ENCODE peak calls at places on chromosomes 5 and 9, in four cellular contexts. Y is omental fat pad, J is PC-9, P is pancreas. C is an unnamed sample.

GRCh38 chr9:95822583-95823431 is 52.7 kb upstream of the ERCC6L2 start:
- DNase-seq in Y (no peak), J (peak), P (no peak), C (no peak)

GRCh38 chr9:14075218-14075617 is 238.7 kb downstream of the NFIB start:
- DNase-seq in Y (no peak), J (no peak), P (no peak), C (no peak)

GRCh38 chr5:73883646-73884045 is 257.6 kb downstream of the ARHGEF28 start:
- DNase-seq in Y (no peak), J (no peak), P (no peak), C (no peak)

GRCh38 chr5:32506251-32506661 is 61.7 kb upstream of the ZFR start:
- DNase-seq in Y (no peak), J (no peak), P (no peak), C (no peak)

GRCh38 chr9:4491621-4491975 is 1.3 kb downstream of the SLC1A1 start:
- DNase-seq in Y (no peak), J (peak), P (no peak), C (no peak)

GRCh38 chr9:122444366-122444765 is 33.4 kb downstream of the OR1J1 start:
- DNase-seq in Y (no peak), J (no peak), P (no peak), C (no peak)

GRCh38 chr9:134321571-134321930 is 4.7 kb upstream of the RXRA start:
- DNase-seq in Y (no peak), J (no peak), P (no peak), C (no peak)

GRCh38 chr5:133460172-133460758 is 152.1 kb downstream of the FSTL4 start:
- DNase-seq in Y (no peak), J (peak), P (no peak), C (no peak)

GRCh38 chr5:137488516-137488915 is 10.6 kb downstream of the SPOCK1 start:
- DNase-seq in Y (no peak), J (no peak), P (no peak), C (no peak)
- TF ChIP-seq CTCF in Y (no peak), J (no peak), P (no peak), C (no peak)

GRCh38 chr5:141638771-141639170 is 2.0 kb downstream of the RELL2 start:
- DNase-seq in Y (no peak), J (no peak), P (no peak), C (no peak)

GRCh38 chr5:141639357-141640050 is 2.7 kb downstream of the RELL2 start:
- DNase-seq in Y (no peak), J (no peak), P (no peak), C (no peak)

GRCh38 chr5:141636413-141637265 is at the start of the genes HDAC3 and RELL2:
- DNase-seq in Y (peak), J (peak), P (peak), C (peak)

GRCh38 chr5:141637266-141637692 is 482 bp downstream of the RELL2 start:
- DNase-seq in Y (no peak), J (no peak), P (no peak), C (no peak)

GRCh38 chr5:141637693-141638419 is 1.1 kb downstream of the RELL2 start:
- DNase-seq in Y (no peak), J (peak), P (peak), C (peak)
- TF ChIP-seq CTCF in Y (no peak), J (no peak), P (no peak), C (peak)

DNA sequence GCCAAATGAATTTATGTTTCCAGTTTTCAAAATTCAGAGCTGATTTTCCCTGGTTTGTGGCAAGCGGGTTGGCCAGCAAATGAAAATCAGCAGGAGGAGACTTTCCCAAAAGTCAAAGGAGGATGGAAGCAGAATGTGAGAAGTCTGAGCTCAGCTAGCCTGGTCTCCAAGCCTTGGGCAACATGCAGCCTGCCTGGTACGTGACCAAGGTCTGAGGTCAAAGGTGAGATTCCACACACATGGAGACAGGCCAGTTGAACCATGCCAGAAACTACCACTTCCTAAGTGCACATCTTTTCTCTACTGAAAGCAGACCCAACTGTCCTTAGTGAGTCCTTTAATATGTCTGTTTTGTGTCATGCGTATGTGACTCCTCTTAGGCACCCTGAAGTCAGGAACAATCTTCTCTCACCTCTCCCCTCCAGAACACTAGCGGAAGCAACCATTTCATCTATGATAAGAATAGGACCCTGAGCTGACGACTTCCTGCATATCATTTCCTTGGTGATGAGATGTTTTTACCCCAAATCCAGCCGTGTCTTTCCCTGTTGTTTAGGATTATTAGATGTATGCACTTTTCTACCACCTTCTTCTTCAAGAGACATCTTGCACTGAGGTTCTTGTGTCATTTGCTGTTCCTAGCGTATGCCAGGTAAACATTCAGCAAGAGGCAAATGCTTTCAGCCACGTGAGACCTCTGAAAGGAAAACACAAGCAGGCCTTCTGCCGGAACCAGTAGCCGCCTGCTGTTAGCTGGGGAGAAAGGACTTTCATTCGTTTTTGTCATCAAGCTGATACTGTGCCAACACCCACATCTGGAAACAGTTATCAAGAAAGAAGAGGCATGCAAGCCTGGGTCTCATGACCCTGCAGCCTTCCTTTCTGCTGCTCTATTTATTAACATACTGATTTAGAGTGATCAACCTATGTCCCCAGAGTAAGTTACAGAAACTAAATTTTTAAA is 9.7 kb upstream of the TGFBI start:
- DNase-seq in Y (no peak), J (no peak), P (no peak), C (peak)
- TF ChIP-seq CTCF in Y (no peak), J (no peak), P (no peak), C (no peak)

DNA sequence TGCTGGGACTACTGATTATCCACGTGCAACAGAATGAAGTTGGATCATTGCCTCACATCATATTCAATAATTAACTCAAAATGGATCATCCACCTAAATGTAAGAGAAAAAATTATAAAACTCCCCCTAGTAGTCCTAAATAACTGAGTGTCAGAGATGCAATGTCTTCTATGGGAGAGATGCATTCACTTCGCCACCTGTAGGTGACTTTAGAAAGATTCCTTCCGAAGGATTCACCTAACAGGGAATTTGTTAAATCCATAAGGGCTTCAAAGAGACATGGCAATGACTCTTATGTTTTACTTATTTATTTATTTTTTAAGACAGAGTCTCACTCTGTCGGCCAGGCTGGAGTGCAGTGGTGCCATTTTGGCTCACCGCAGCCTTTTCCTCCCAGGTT is 526.0 kb downstream of the MTRR start:
- DNase-seq in Y (no peak), J (no peak), P (no peak), C (no peak)
- TF ChIP-seq CTCF in Y (no peak), J (peak), P (no peak), C (no peak)

GRCh38 chr5:172902497-172903472 is 56.4 kb upstream of the RPL26L1 start:
- DNase-seq in Y (peak), J (peak), P (peak), C (peak)
- TF ChIP-seq CTCF in Y (no peak), J (peak), P (no peak), C (no peak)

DNA sequence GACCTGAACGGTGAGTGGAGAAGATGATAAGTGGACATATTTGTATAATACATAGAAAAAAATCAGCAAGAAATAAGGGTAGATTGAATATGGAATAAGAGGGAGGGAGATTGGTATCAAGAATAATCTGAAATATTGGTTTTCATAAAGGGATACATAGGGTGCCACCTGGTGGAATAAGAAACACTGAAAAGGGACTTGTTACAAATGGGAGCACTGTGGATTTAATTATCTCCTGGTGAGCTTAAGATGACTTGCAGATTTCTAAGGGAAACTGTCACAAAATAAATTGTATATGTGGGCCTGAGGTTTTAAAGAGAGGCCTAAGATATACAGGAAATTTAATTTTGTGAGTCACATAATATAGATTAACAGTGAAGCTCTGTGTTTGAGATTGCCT is 1403.5 kb upstream of the CDH18 start:
- DNase-seq in Y (no peak), J (no peak), P (no peak), C (no peak)
- TF ChIP-seq CTCF in Y (no peak), J (peak), P (no peak), C (no peak)

GRCh38 chr9:124860582-124861341 is 995 bp downstream of the RPL35 start:
- DNase-seq in Y (no peak), J (no peak), P (no peak), C (no peak)

GRCh38 chr9:124858330-124859046 is 3.3 kb downstream of the RPL35 start:
- DNase-seq in Y (no peak), J (no peak), P (no peak), C (no peak)

GRCh38 chr9:124863371-124863831 is 1.5 kb downstream of the ARPC5L start:
- DNase-seq in Y (no peak), J (no peak), P (no peak), C (no peak)

GRCh38 chr9:124859803-124860581 is 1.8 kb downstream of the RPL35 start:
- DNase-seq in Y (no peak), J (no peak), P (no peak), C (no peak)

GRCh38 chr9:124861342-124862229 is at the start of the genes ARPC5L and RPL35:
- DNase-seq in Y (peak), J (peak), P (peak), C (peak)
- TF ChIP-seq CTCF in Y (no peak), J (no peak), P (no peak), C (peak)

GRCh38 chr9:132018957-132019405 is 60.7 kb downstream of the MED27 start:
- DNase-seq in Y (no peak), J (no peak), P (peak), C (no peak)
- TF ChIP-seq CTCF in Y (no peak), J (no peak), P (no peak), C (no peak)